ENCODE peak calls at places on chromosomes 4 and X, in six cellular contexts. S is IMR-90, W is neuronal stem cell, D is mesenchymal stem cell, N is H1, A is trophoblast cell. M is an unnamed sample.

GRCh38 chr4:61374612-61374920 is 174.4 kb downstream of the ADGRL3 start:
- DNase-seq in D (no peak), S (peak), A (no peak), N (no peak), W (no peak), M (no peak)

GRCh38 chr4:101418055-101418454 is 70.7 kb upstream of the PPP3CA start:
- DNase-seq in D (peak), S (no peak), N (no peak), A (no peak), W (no peak), M (no peak)

GRCh38 chr4:1559896-1560650 is 124.0 kb downstream of the FAM53A start:
- DNase-seq in N (no peak), W (no peak), A (no peak), S (no peak), D (no peak), M (no peak)

GRCh38 chr4:10853196-10853595 is 168.6 kb upstream of the CLNK start:
- DNase-seq in D (no peak), W (no peak), S (no peak), N (no peak), A (no peak), M (no peak)

GRCh38 chrX:25206761-25207160 is 191.0 kb upstream of the ARX start:
- DNase-seq in A (peak), D (no peak), W (no peak), S (peak), N (no peak), M (no peak)

GRCh38 chrX:120485562-120486520 is 16.7 kb upstream of the LAMP2 start:
- DNase-seq in W (peak), D (peak), A (peak), S (peak), N (peak), M (peak)

GRCh38 chr4:173025131-173025530 is 143.5 kb upstream of the GALNT7 start:
- DNase-seq in N (peak), S (peak), W (peak), A (peak), D (peak), M (peak)

GRCh38 chr4:122665148-122665547 is 44.3 kb upstream of the IL21 start:
- DNase-seq in D (peak), W (no peak), N (no peak), S (no peak), A (no peak), M (no peak)

GRCh38 chr4:40576651-40577480 is 52.8 kb downstream of the RBM47 start:
- DNase-seq in W (no peak), D (peak), N (no peak), S (peak), A (peak), M (no peak)
- H2BK120ac ChIP-seq in W (no peak), D (peak), N (no peak), S (peak), A (no peak), M (no peak)

GRCh38 chrX:86195343-86195742 is 47.1 kb downstream of the DACH2 start:
- DNase-seq in D (no peak), A (no peak), W (no peak), N (no peak), S (no peak), M (no peak)
- H4K91ac ChIP-seq in D (no peak), A (no peak), W (no peak), N (no peak), S (no peak), M (no peak)

GRCh38 chr4:52376107-52376704 is 282.9 kb downstream of the USP46 start:
- DNase-seq in W (peak), D (peak), A (peak), N (no peak), S (peak), M (no peak)
- H2BK120ac ChIP-seq in W (no peak), D (no peak), A (no peak), N (no peak), S (no peak), M (no peak)

GRCh38 chrX:1895583-1895982 is 280.7 kb downstream of the ASMT start:
- DNase-seq in S (no peak), D (no peak), N (no peak), W (no peak), A (no peak), M (no peak)
- H4K91ac ChIP-seq in S (no peak), D (no peak), N (no peak), W (no peak), A (no peak), M (no peak)

GRCh38 chr4:66767442-66767841 is 777.9 kb downstream of the CENPC start:
- DNase-seq in N (no peak), A (no peak), S (no peak), D (no peak), W (no peak), M (no peak)

GRCh38 chr4:66769436-66769835 is 775.9 kb downstream of the CENPC start:
- DNase-seq in D (peak), A (no peak), N (no peak), W (no peak), S (no peak), M (no peak)

DNA sequence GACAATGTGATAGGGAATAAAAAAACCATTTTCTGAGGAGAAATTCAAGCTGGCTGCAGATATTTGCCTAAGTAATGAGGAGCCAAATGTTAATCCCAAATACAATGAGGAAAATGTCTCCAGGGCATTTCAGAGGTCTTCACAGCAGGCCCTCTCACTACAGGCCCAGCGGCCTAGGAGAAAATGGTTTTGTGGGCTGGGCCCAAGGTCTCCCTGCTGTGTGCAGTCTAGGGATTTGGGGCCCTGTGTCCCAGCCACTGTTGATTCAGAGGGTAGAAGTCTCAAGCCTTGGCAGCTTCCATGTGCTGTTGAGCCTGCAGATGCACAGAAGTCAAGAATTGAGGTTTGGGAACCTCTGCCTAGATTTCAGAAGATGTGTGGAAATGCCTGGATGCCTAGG is 778.7 kb downstream of the CENPC start:
- DNase-seq in S (no peak), W (no peak), N (no peak), D (no peak), A (no peak), M (peak)
- H2BK120ac ChIP-seq in S (no peak), W (no peak), N (no peak), D (no peak), A (no peak), M (no peak)

GRCh38 chrX:26918633-26919032 is 544.5 kb downstream of the PPP4R3C start:
- DNase-seq in D (peak), A (peak), N (no peak), S (no peak), W (peak), M (peak)
- H4K91ac ChIP-seq in D (no peak), A (no peak), N (no peak), S (no peak), W (no peak), M (no peak)

DNA sequence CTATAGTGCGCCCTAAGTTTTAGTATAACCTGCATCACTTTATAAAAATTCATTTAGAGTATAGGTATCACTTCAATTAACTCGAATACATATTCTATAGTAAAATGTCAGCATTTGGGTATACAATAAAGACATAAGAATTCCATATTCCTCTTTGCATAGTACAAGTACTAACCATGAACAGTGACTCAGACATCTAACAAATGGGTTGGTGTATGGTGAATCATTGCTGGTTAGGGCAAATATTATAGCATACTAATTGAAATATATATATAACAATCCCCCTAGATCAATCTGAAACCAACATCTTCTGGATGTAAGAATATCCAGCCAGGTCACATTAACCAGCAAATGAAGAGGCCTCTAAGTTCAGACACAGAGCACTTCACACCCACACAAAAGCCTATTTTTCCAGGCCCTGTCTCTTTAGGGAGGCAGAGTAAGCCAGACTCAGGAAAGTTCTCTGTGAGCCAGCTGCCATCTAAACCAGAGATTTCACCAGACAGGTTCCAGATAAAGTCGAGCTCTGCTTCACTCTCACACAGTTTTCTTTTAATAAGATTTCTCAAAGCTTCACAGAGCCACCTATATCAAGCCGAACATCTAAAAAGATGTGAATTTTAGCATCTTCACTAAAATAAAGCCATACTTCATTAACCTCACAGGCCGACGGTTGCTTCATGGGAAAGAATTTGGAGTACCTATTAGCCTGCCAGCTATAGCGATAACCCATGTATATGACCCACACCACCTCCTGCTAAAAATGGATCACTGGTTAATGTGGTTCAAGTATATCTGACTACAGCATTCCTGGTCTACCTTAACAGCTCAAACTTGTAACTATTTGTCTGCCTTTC is 200.0 kb upstream of the FTHL17 start:
- DNase-seq in S (peak), N (no peak), W (no peak), A (no peak), D (no peak), M (no peak)
- H2BK120ac ChIP-seq in S (no peak), N (no peak), W (no peak), A (no peak), D (no peak), M (no peak)

GRCh38 chr4:106454581-106454980 is 86.0 kb upstream of the GIMD1 start:
- DNase-seq in S (no peak), A (no peak), D (no peak), W (no peak), N (no peak), M (no peak)
- H4K91ac ChIP-seq in S (no peak), A (no peak), D (no peak), W (no peak), N (no peak), M (no peak)

GRCh38 chr4:6123116-6123515 is 77.2 kb downstream of the JAKMIP1 start:
- DNase-seq in W (no peak), S (no peak), N (no peak), D (no peak), A (no peak), M (no peak)
- H2BK120ac ChIP-seq in W (no peak), S (no peak), N (no peak), D (no peak), A (no peak), M (no peak)

M was measured in H9.